ENCODE peak calls at places on chromosomes 5 and 9, in eight cellular contexts. Z is OCI-LY7, V is HL-60, H is brain microvascular endothelial cell, W is GM12865, X is chondrocyte, T is nephron progenitor cell, F is H9. C is an unnamed sample.

GRCh38 chr9:136634904-136635303 is 27.8 kb upstream of the EGFL7 start:
- DNase-seq in W (no peak), F (no peak), T (no peak), Z (no peak), X (no peak), H (no peak), V (no peak), C (no peak)

GRCh38 chr9:121210536-121210935 is 8.9 kb upstream of the RAB14 start:
- DNase-seq in Z (no peak), F (no peak), T (no peak), W (peak), H (no peak), V (no peak), X (no peak), C (no peak)

GRCh38 chr5:159616967-159617366 is 286.7 kb upstream of the IL12B start:
- DNase-seq in F (no peak), W (no peak), X (no peak), V (peak), H (peak), Z (no peak), T (no peak), C (no peak)

GRCh38 chr5:111165058-111165457 is 59.1 kb upstream of the CAMK4 start:
- DNase-seq in T (no peak), X (no peak), W (no peak), F (peak), V (no peak), Z (no peak), H (no peak), C (no peak)

GRCh38 chr9:129569506-129570449 is 51.1 kb downstream of the C9orf50 start:
- DNase-seq in H (no peak), T (no peak), W (peak), Z (peak), X (no peak), V (no peak), F (peak), C (no peak)

GRCh38 chr5:77211013-77211690 is 672 bp downstream of the PDE8B start:
- DNase-seq in V (no peak), F (peak), W (no peak), Z (no peak), T (peak), H (no peak), X (no peak), C (no peak)

GRCh38 chr5:111002036-111002435 is 69.5 kb upstream of the TSLP start:
- DNase-seq in X (no peak), F (no peak), H (no peak), V (no peak), Z (no peak), W (no peak), T (no peak), C (no peak)

GRCh38 chr9:138043411-138044345 is 166.1 kb downstream of the CACNA1B start:
- DNase-seq in T (no peak), W (no peak), V (no peak), F (no peak), H (no peak), Z (no peak), X (peak), C (no peak)

GRCh38 chr5:111834926-111835599 is 78.1 kb upstream of the NREP start:
- DNase-seq in Z (no peak), H (no peak), F (no peak), X (no peak), T (no peak), V (no peak), W (peak), C (no peak)

GRCh38 chr5:50751064-50751657 is 84.7 kb downstream of the PARP8 start:
- DNase-seq in V (peak), F (no peak), T (peak), W (peak), X (no peak), Z (peak), H (peak), C (no peak)

GRCh38 chr5:128538249-128539037 is 398 bp upstream of the FBN2 start:
- DNase-seq in F (peak), W (no peak), Z (no peak), X (peak), T (peak), V (peak), H (peak), C (peak)

GRCh38 chr5:88594441-88594840 is 288.5 kb downstream of the MEF2C start:
- DNase-seq in H (no peak), Z (no peak), X (no peak), F (no peak), T (no peak), W (no peak), V (no peak), C (no peak)

GRCh38 chr5:59037453-59038168 is 454.7 kb downstream of the RAB3C start:
- DNase-seq in Z (no peak), F (no peak), T (no peak), H (no peak), V (no peak), W (no peak), X (no peak), C (no peak)

GRCh38 chr5:39158127-39158593 is 61.2 kb downstream of the FYB1 start:
- DNase-seq in H (peak), X (no peak), W (no peak), T (no peak), F (no peak), Z (no peak), V (no peak), C (no peak)

GRCh38 chr5:77630246-77631165 is 8.0 kb downstream of the OTP start:
- DNase-seq in H (no peak), F (peak), T (peak), X (no peak), Z (no peak), V (peak), W (peak), C (peak)

GRCh38 chr9:33172256-33172678 is 5.1 kb upstream of the B4GALT1 start:
- DNase-seq in X (no peak), W (no peak), V (no peak), Z (no peak), F (no peak), H (no peak), T (no peak), C (no peak)

GRCh38 chr5:102823441-102823874 is 68.4 kb downstream of the PAM start:
- DNase-seq in W (no peak), H (no peak), F (no peak), T (no peak), X (no peak), V (no peak), Z (no peak), C (no peak)

GRCh38 chr5:54180616-54181015 is 129.8 kb downstream of the ARL15 start:
- DNase-seq in Z (no peak), V (no peak), X (no peak), F (no peak), W (no peak), T (peak), H (peak), C (no peak)

GRCh38 chr5:168165221-168165965 is 126.1 kb upstream of the WWC1 start:
- DNase-seq in W (no peak), F (peak), T (peak), Z (no peak), V (no peak), H (no peak), X (no peak), C (no peak)

GRCh38 chr9:121650220-121651013 is 1.0 kb upstream of the DAB2IP start:
- DNase-seq in F (peak), Z (no peak), T (peak), V (no peak), X (peak), H (no peak), W (no peak), C (peak)

GRCh38 chr5:39665328-39665727 is 240.5 kb upstream of the DAB2 start:
- DNase-seq in V (no peak), Z (no peak), H (no peak), F (no peak), W (no peak), T (no peak), X (no peak), C (no peak)

GRCh38 chr9:75105841-75106240 is 17.5 kb downstream of the OSTF1 start:
- DNase-seq in V (no peak), H (no peak), T (no peak), F (no peak), W (no peak), Z (no peak), X (no peak), C (no peak)

GRCh38 chr9:133453651-133454050 is 6.1 kb upstream of the CACFD1 start:
- DNase-seq in Z (no peak), X (no peak), W (no peak), F (no peak), V (no peak), H (no peak), T (no peak), C (no peak)

GRCh38 chr5:94268226-94268625 is 350.2 kb downstream of the KIAA0825 start:
- DNase-seq in W (no peak), Z (no peak), V (no peak), X (no peak), F (no peak), T (no peak), H (no peak), C (no peak)

GRCh38 chr5:25091917-25092316 is 447.1 kb upstream of the CDH10 start:
- DNase-seq in V (no peak), F (no peak), T (no peak), W (no peak), X (no peak), H (no peak), Z (no peak), C (no peak)

GRCh38 chr9:73143606-73144328 is 7.9 kb upstream of the ANXA1 start:
- DNase-seq in F (no peak), V (peak), W (no peak), Z (no peak), X (no peak), T (no peak), H (peak), C (no peak)

GRCh38 chr5:37737326-37738056 is 102.3 kb downstream of the GDNF start:
- DNase-seq in W (no peak), V (no peak), Z (no peak), X (no peak), H (no peak), T (no peak), F (no peak), C (no peak)

GRCh38 chr9:134333234-134333873 is 7.1 kb downstream of the RXRA start:
- DNase-seq in F (no peak), H (no peak), V (no peak), T (peak), W (no peak), X (no peak), Z (no peak), C (no peak)

GRCh38 chr5:135964670-135965320 is 10.0 kb upstream of the LECT2 start:
- DNase-seq in F (no peak), Z (no peak), H (no peak), W (no peak), V (no peak), X (no peak), T (no peak), C (no peak)

GRCh38 chr9:9603345-9603744 is 1009.5 kb downstream of the PTPRD start:
- DNase-seq in Z (no peak), H (no peak), V (no peak), X (no peak), T (no peak), F (no peak), W (no peak), C (no peak)

GRCh38 chr9:9598723-9599122 is 1014.1 kb downstream of the PTPRD start:
- DNase-seq in W (no peak), H (no peak), Z (no peak), T (no peak), V (no peak), F (no peak), X (no peak), C (no peak)
- TF ChIP-seq CTCF in W (no peak), H (no peak), Z (peak), T (no peak), V (no peak), F (peak), X (peak), C (no peak)

GRCh38 chr5:154945695-154946301 is 4.9 kb downstream of the MRPL22 start:
- DNase-seq in Z (peak), H (no peak), X (no peak), T (no peak), W (peak), V (no peak), F (no peak), C (no peak)
- TF ChIP-seq CTCF in Z (peak), H (peak), X (peak), T (peak), W (peak), V (no peak), F (peak), C (peak)

GRCh38 chr5:138463335-138464017 is 1.8 kb upstream of the EGR1 start:
- DNase-seq in H (no peak), F (no peak), X (peak), T (no peak), V (no peak), Z (no peak), W (peak), C (no peak)

GRCh38 chr5:138464388-138465287 is 641 bp upstream of the EGR1 start:
- DNase-seq in T (peak), H (peak), W (peak), V (peak), X (peak), Z (peak), F (peak), C (peak)

GRCh38 chr5:138465288-138466057 is at the start of gene EGR1:
- DNase-seq in T (peak), H (peak), W (peak), X (peak), Z (peak), F (peak), V (peak), C (peak)

GRCh38 chr5:138466058-138466899 is 1.0 kb downstream of the EGR1 start:
- DNase-seq in H (no peak), F (no peak), X (no peak), T (peak), V (no peak), Z (no peak), W (peak), C (peak)

GRCh38 chr5:138464018-138464387 is 1.3 kb upstream of the EGR1 start:
- DNase-seq in F (peak), T (peak), V (peak), X (peak), W (peak), Z (peak), H (peak), C (peak)
- TF ChIP-seq CTCF in F (peak), T (peak), V (peak), X (peak), W (peak), Z (peak), H (peak), C (peak)

DNA sequence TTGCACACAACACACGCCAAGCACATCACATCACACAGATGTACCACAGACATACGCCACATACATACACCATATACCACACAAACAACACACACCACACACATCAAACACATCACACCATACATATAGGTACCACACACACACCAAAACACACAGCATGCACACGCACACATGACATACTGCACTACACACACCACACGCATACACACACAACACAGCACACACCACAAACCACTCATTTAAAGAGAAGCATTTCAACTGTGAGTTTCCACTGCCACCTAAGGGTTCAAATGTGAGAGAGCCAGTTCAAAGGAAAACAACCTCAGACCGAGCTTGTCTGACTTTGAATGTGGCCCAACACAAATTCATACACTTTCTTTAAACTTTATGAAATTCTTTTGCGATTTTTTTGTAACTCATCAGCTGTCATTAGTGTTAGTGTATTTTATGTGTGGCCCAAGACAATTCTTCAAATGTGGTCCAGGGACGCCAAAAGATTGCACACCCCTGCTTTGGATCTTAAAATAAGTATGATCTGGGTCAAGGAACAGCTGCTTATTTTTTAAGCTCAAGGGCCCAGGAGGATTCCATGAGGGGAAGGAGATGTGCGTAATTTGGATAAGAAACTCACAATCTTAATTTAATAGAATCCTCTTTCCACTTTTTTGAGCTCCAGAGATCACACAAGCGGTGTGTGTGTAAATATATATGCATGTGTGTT is 494.6 kb downstream of the GADD45G start:
- DNase-seq in Z (peak), F (no peak), H (peak), V (peak), W (peak), T (no peak), X (no peak), C (no peak)
- TF ChIP-seq CTCF in Z (peak), F (peak), H (peak), V (peak), W (peak), T (peak), X (peak), C (peak)

DNA sequence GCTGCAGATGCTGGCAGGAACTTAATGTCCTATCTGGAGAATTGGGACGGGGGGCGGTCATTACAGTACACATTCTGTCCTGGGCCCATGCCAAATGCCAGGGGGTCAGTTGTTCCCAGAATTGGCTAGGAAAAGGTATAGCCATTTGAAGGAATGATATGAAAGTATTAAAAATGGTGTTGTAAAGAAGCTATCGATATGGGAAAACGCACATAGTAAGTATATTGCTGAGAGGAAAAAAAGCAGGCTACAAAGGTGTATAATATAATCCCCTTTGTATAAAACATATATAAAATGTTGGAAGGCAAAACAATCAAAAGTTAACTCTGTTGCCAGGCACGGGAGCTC is 450 bp upstream of the ARHGEF39 start:
- DNase-seq in F (no peak), W (no peak), X (no peak), T (no peak), H (no peak), Z (no peak), V (no peak), C (no peak)
- TF ChIP-seq CTCF in F (peak), W (no peak), X (no peak), T (no peak), H (no peak), Z (no peak), V (no peak), C (no peak)

GRCh38 chr9:116313638-116314037 is 160.0 kb downstream of the PAPPA start:
- DNase-seq in Z (no peak), F (no peak), V (no peak), W (no peak), H (no peak), T (no peak), X (no peak), C (no peak)
- TF ChIP-seq CTCF in Z (no peak), F (peak), V (no peak), W (no peak), H (peak), T (no peak), X (peak), C (no peak)

DNA sequence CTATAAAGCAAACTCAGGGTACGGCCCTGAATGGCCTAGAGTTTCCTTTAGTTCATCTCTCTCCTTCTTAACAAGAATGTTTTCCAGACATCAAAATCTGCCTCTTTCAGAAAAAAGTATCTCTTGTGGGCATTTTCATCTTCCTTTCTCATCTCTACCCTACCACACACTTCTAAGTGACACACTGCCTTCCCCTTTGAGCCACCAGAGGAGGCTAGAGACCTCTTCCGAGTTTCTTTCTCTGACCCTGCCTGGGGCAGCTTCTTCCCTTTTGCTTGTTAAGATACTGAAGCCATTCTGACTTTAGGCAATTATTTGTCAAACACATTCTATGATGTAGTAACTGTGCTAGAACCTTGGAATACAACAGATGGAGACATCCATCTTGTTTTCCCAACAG is 8.7 kb upstream of the SV2C start:
- DNase-seq in W (peak), T (peak), X (no peak), V (peak), Z (peak), F (peak), H (no peak), C (no peak)
- TF ChIP-seq CTCF in W (peak), T (peak), X (peak), V (peak), Z (peak), F (peak), H (peak), C (peak)

GRCh38 chr5:6626494-6626893 is 6.3 kb downstream of the NSUN2 start:
- DNase-seq in F (no peak), X (no peak), T (no peak), V (no peak), W (no peak), H (no peak), Z (no peak), C (no peak)
- TF ChIP-seq CTCF in F (no peak), X (no peak), T (no peak), V (no peak), W (no peak), H (no peak), Z (no peak), C (no peak)

GRCh38 chr5:150175076-150175475 is 8.5 kb downstream of the CDX1 start:
- DNase-seq in W (no peak), H (no peak), X (no peak), F (no peak), Z (no peak), T (no peak), V (no peak), C (no peak)

GRCh38 chr5:150176745-150177485 is 10.3 kb downstream of the CDX1 start:
- DNase-seq in W (no peak), H (no peak), Z (no peak), X (no peak), T (no peak), V (no peak), F (no peak), C (no peak)

GRCh38 chr5:150174285-150174684 is 7.7 kb downstream of the CDX1 start:
- DNase-seq in X (no peak), T (no peak), Z (no peak), F (no peak), V (no peak), H (no peak), W (no peak), C (no peak)

GRCh38 chr5:150177721-150178120 is 11.1 kb downstream of the CDX1 start:
- DNase-seq in T (no peak), V (no peak), W (no peak), X (no peak), F (no peak), H (no peak), Z (no peak), C (no peak)

GRCh38 chr5:150175536-150175935 is 9.0 kb downstream of the CDX1 start:
- DNase-seq in F (peak), W (peak), Z (peak), X (no peak), H (no peak), V (peak), T (peak), C (no peak)
- TF ChIP-seq CTCF in F (peak), W (peak), Z (peak), X (peak), H (peak), V (peak), T (peak), C (peak)

C was measured in progenitor cell of endocrine pancreas.